ENCODE peak calls at places on chromosome 11, in five cellular contexts. A is heart left ventricle, P is adrenal gland, G is HCT116, H is A549. I is an unnamed sample.

GRCh38 chr11:89504270-89504669 is 13.1 kb upstream of the NOX4 start:
- DNase-seq in A (no peak), P (no peak), G (no peak), H (no peak), I (no peak)

GRCh38 chr11:88414981-88415391 is 77.5 kb upstream of the CTSC start:
- DNase-seq in A (no peak), P (no peak), G (no peak), H (no peak), I (no peak)

GRCh38 chr11:47715082-47715669 is at the start of gene AGBL2:
- DNase-seq in A (peak), P (peak), G (no peak), H (peak), I (peak)

GRCh38 chr11:116379185-116379828 is 393.5 kb downstream of the BUD13 start:
- DNase-seq in A (no peak), P (peak), G (no peak), H (no peak), I (no peak)

GRCh38 chr11:35893796-35894475 is 49.9 kb upstream of the LDLRAD3 start:
- DNase-seq in A (no peak), P (no peak), G (no peak), H (no peak), I (no peak)

GRCh38 chr11:60348116-60348515 is 21.1 kb downstream of the MS4A6E start:
- DNase-seq in A (no peak), P (no peak), G (no peak), H (no peak), I (no peak)

GRCh38 chr11:69201048-69201365 is 45.3 kb downstream of the SMIM38 start:
- DNase-seq in A (no peak), P (no peak), G (no peak), H (no peak), I (no peak)

GRCh38 chr11:64372802-64373597 is 14.0 kb downstream of the RPS6KA4 start:
- DNase-seq in A (no peak), P (no peak), G (peak), H (peak), I (peak)

GRCh38 chr11:134154441-134154840 is 69.3 kb downstream of the NCAPD3 start:
- DNase-seq in A (no peak), P (no peak), G (no peak), H (no peak), I (no peak)

GRCh38 chr11:11843233-11843632 is 1.5 kb downstream of the USP47 start:
- DNase-seq in A (no peak), P (no peak), G (no peak), H (peak), I (no peak)

GRCh38 chr11:115660072-115660805 is 156.0 kb upstream of the CADM1 start:
- DNase-seq in A (no peak), P (no peak), G (no peak), H (no peak), I (no peak)

GRCh38 chr11:70567680-70568503 is 169.6 kb downstream of the CTTN start:
- DNase-seq in A (peak), P (peak), G (no peak), H (no peak), I (peak)

GRCh38 chr11:50174189-50174588 is 141.5 kb downstream of the OR4C45 start:
- DNase-seq in A (no peak), P (no peak), G (no peak), H (no peak), I (no peak)

GRCh38 chr11:10376061-10376460 is 71.2 kb downstream of the ADM start:
- DNase-seq in A (no peak), P (peak), G (no peak), H (no peak), I (no peak)

GRCh38 chr11:123072279-123072678 is 10.3 kb upstream of the HSPA8 start:
- DNase-seq in A (no peak), P (no peak), G (no peak), H (no peak), I (no peak)

GRCh38 chr11:68632802-68633201 is 51.5 kb upstream of the GAL start:
- DNase-seq in A (no peak), P (peak), G (peak), H (peak), I (peak)

GRCh38 chr11:132114185-132114584 is 743.8 kb downstream of the NTM start:
- DNase-seq in A (no peak), P (peak), G (no peak), H (peak), I (no peak)

GRCh38 chr11:72003776-72004171 is 5.1 kb downstream of the IL18BP start:
- DNase-seq in A (no peak), P (peak), G (no peak), H (no peak), I (no peak)

GRCh38 chr11:72001255-72001654 is 2.5 kb downstream of the IL18BP start:
- DNase-seq in A (no peak), P (peak), G (no peak), H (no peak), I (no peak)

GRCh38 chr11:72000591-72000867 is 1.8 kb downstream of the IL18BP start:
- DNase-seq in A (no peak), P (peak), G (no peak), H (no peak), I (no peak)

GRCh38 chr11:72002841-72003775 is 4.4 kb downstream of the IL18BP start:
- DNase-seq in A (no peak), P (no peak), G (no peak), H (no peak), I (no peak)

GRCh38 chr11:72001834-72002591 is 3.3 kb downstream of the IL18BP start:
- DNase-seq in A (no peak), P (peak), G (no peak), H (no peak), I (no peak)
- TF ChIP-seq POLR2A in A (no peak), P (no peak), G (no peak), H (no peak), I (no peak)

GRCh38 chr11:126305699-126306098 is 1.8 kb downstream of the DCPS start:
- DNase-seq in A (no peak), P (no peak), G (no peak), H (no peak), I (no peak)

GRCh38 chr11:126307706-126308105 is 3.8 kb downstream of the DCPS start:
- DNase-seq in A (no peak), P (peak), G (no peak), H (peak), I (no peak)

GRCh38 chr11:126308271-126308671 is 4.4 kb downstream of the DCPS start:
- DNase-seq in A (no peak), P (no peak), G (no peak), H (no peak), I (no peak)

GRCh38 chr11:126303623-126304456 is at the start of gene DCPS:
- DNase-seq in A (peak), P (peak), G (peak), H (peak), I (peak)

GRCh38 chr11:126304457-126305072 is 705 bp downstream of the DCPS start:
- DNase-seq in A (no peak), P (no peak), G (no peak), H (no peak), I (no peak)
- TF ChIP-seq POLR2A in A (no peak), P (no peak), G (no peak), H (no peak), I (no peak)

DNA sequence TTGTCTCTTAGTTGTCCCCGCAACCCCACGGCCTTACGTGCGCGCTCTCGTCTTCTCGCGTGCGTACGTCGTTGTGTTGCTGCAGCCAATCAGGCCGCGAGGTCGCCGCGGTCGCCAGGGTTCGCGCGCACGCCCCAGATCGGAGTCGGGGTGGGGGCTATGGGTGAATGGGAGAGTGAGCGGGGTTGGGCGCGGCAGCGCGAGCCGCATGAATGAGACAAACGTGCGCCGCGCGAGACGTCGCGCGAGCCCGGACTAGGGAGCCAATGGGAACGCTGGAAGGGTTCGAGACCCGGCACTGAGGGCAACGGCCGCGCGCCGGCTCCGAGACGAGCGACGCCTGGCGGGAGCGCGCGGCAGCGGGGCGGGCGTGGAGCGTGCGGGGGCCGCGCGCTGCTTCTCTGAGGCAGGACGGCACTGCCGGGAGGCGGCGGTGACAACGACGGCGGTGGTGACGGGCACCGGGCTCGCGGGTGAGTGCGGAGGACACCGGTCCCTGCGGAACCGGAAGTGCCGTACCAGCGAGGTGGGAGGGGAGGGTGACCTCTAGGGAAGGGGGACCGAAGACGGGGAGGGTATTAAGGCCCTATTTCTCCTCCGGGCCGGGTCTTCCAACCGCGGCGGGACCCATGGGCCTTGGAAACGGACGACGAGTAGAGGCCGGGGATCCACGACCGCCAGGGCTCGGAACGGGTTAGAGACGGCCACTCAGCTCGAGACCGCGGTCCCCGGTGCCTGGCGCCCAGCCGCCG is at the start of gene ZDHHC5:
- DNase-seq in A (peak), P (peak), G (peak), H (peak), I (peak)
- TF ChIP-seq POLR2A in A (peak), P (peak), G (peak), H (peak), I (peak)

DNA sequence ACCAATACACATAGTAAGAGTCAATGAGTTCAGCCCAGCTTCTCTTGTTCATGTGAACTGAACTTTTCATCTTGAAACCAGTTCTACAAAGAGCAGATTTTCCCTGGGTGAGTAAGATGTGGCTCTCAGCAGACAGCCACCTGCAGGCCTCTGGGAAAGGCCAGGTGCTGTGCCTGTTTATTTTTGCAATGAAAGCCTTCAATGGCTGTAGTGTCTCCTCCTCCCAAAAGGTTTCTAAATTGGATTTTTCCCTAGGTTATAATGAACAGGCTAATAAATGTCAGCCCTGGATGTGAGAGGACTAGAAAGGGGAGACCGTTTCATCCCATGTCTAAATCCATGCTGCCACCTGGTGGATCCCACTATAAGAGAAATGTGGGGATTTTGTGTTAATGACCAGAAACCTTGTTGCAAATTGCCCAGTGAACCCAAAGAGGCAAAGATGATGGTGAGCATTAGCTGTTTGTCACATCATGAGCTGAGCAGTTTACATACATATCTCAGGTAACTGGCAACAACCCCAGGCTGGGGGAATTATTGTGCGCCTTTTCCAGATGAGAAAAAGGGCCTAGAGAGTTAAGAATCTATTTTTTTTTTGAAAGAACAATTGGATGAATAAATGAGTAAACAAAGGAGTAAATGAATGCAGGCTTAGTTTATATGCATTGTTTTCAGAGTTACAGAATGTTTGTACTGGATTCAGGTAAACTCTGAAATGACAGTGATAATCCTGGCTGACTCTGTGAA is 12.7 kb downstream of the C11orf91 start:
- DNase-seq in A (no peak), P (peak), G (peak), H (peak), I (peak)
- TF ChIP-seq POLR2A in A (no peak), P (no peak), G (no peak), H (no peak), I (no peak)

GRCh38 chr11:43643898-43644625 is 36.5 kb upstream of the HSD17B12 start:
- DNase-seq in A (peak), P (peak), G (peak), H (peak), I (peak)
- TF ChIP-seq POLR2A in A (no peak), P (peak), G (no peak), H (peak), I (peak)

GRCh38 chr11:125745979-125746378 is at the start of gene PATE1:
- DNase-seq in A (no peak), P (no peak), G (no peak), H (no peak), I (no peak)
- TF ChIP-seq POLR2A in A (no peak), P (no peak), G (no peak), H (no peak), I (no peak)